ENCODE peak calls at places on chromosomes 3 and 15, in seven cellular contexts. C, Y, I, D, K, N and X are unnamed samples. For H3K27me3, the result is how much of the 10 kb centered on the place peaks cover.

GRCh38 chr15:79455361-79455760 is 23.2 kb downstream of the MINAR1 start:
- DNase-seq in C (no peak), I (no peak), N (peak), K (no peak), D (no peak), Y (no peak), X (no peak)

GRCh38 chr3:123105201-123106189 is 38.7 kb downstream of the PDIA5 start:
- DNase-seq in N (no peak), Y (no peak), C (no peak), K (no peak), I (no peak), D (no peak), X (no peak)

GRCh38 chr3:149736180-149737100 is 15.8 kb downstream of the COMMD2 start:
- DNase-seq in C (no peak), N (peak), Y (no peak), D (peak), K (no peak), I (no peak), X (peak)

GRCh38 chr15:54387808-54388207 is 409.6 kb downstream of the UNC13C start:
- DNase-seq in I (no peak), C (no peak), Y (no peak), N (no peak), K (no peak), D (no peak), X (no peak)

GRCh38 chr15:101250931-101251829 is 668 bp downstream of the CHSY1 start:
- DNase-seq in N (no peak), Y (no peak), C (no peak), K (no peak), D (no peak), I (peak), X (no peak)

GRCh38 chr15:41919954-41920538 is 26.2 kb upstream of the SPTBN5 start:
- DNase-seq in N (peak), D (peak), Y (no peak), I (no peak), C (no peak), K (peak), X (no peak)

GRCh38 chr15:71279757-71280141 is 164.5 kb downstream of the THSD4 start:
- DNase-seq in D (no peak), C (no peak), Y (no peak), I (no peak), K (no peak), N (no peak), X (no peak)

GRCh38 chr3:154314152-154314551 is 10.1 kb downstream of the DHX36 start:
- DNase-seq in I (no peak), C (no peak), D (no peak), K (no peak), N (no peak), Y (no peak), X (no peak)

GRCh38 chr3:45273681-45274515 is 47.8 kb upstream of the TMEM158 start:
- DNase-seq in N (no peak), Y (no peak), C (no peak), I (peak), D (peak), K (no peak), X (no peak)

GRCh38 chr3:171944109-171945016 is 95.0 kb upstream of the FNDC3B start:
- DNase-seq in C (no peak), I (no peak), Y (no peak), D (no peak), K (no peak), N (peak), X (no peak)

GRCh38 chr3:150757364-150757763 is 5.6 kb downstream of the SIAH2 start:
- DNase-seq in Y (no peak), D (no peak), I (no peak), K (no peak), C (no peak), N (no peak), X (no peak)

GRCh38 chr3:172067837-172068440 is 28.6 kb downstream of the FNDC3B start:
- DNase-seq in Y (no peak), C (no peak), K (no peak), I (no peak), D (no peak), N (no peak), X (no peak)

GRCh38 chr3:172449468-172450149 is 1.4 kb upstream of the GHSR start:
- DNase-seq in D (peak), N (peak), K (no peak), I (peak), Y (no peak), C (no peak), X (no peak)

GRCh38 chr15:101494251-101494796 is 4.8 kb upstream of the PCSK6 start:
- DNase-seq in C (no peak), N (no peak), D (no peak), I (no peak), Y (no peak), K (no peak), X (no peak)

GRCh38 chr3:58719684-58720083 is 53.1 kb upstream of the FAM3D start:
- DNase-seq in N (no peak), Y (no peak), C (no peak), I (no peak), D (peak), K (no peak), X (no peak)

GRCh38 chr3:154954750-154955149 is 125.4 kb upstream of the MME start:
- DNase-seq in Y (no peak), D (peak), K (peak), N (no peak), I (peak), C (no peak), X (peak)

GRCh38 chr3:13162550-13163320 is 89.5 kb upstream of the IQSEC1 start:
- DNase-seq in C (no peak), N (no peak), D (no peak), Y (no peak), K (no peak), I (no peak), X (no peak)

GRCh38 chr3:64133272-64133671 is 92.0 kb downstream of the PRICKLE2 start:
- DNase-seq in D (no peak), N (no peak), Y (no peak), C (no peak), I (no peak), K (no peak), X (no peak)

GRCh38 chr3:59189561-59190338 is 139.9 kb upstream of the CFAP20DC start:
- DNase-seq in Y (no peak), D (no peak), K (no peak), C (no peak), I (no peak), N (no peak), X (no peak)

GRCh38 chr3:30855390-30855789 is 39.1 kb downstream of the GADL1 start:
- DNase-seq in D (no peak), N (peak), C (no peak), K (no peak), I (no peak), Y (no peak), X (no peak)

GRCh38 chr3:67635257-67635656 is 19.2 kb downstream of the SUCLG2 start:
- DNase-seq in I (no peak), N (peak), D (peak), K (peak), C (no peak), Y (no peak), X (no peak)

GRCh38 chr15:76006136-76006778 is 6.0 kb downstream of the NRG4 start:
- DNase-seq in N (peak), I (no peak), K (no peak), D (no peak), C (no peak), Y (no peak), X (no peak)

GRCh38 chr3:177758131-177758530 is 560.8 kb upstream of the TBL1XR1 start:
- DNase-seq in K (no peak), I (no peak), Y (no peak), C (no peak), D (no peak), N (no peak), X (no peak)

GRCh38 chr3:52181543-52181942 is 16.4 kb upstream of the ALAS1 start:
- DNase-seq in I (no peak), K (no peak), N (peak), C (peak), Y (no peak), D (no peak), X (no peak)

GRCh38 chr15:92528736-92529135 is 126.8 kb downstream of the FAM174B start:
- DNase-seq in N (peak), I (no peak), D (no peak), K (no peak), C (no peak), Y (no peak), X (no peak)

GRCh38 chr3:105780114-105780513 is 88.7 kb downstream of the CBLB start:
- DNase-seq in K (no peak), Y (no peak), D (no peak), C (no peak), N (no peak), I (no peak), X (no peak)

GRCh38 chr3:73709712-73710111 is 85.0 kb upstream of the PDZRN3 start:
- DNase-seq in D (no peak), K (no peak), C (no peak), I (no peak), N (peak), Y (no peak), X (no peak)

GRCh38 chr15:56410712-56411111 is 45.5 kb downstream of the TEX9 start:
- DNase-seq in I (no peak), N (no peak), C (no peak), D (no peak), K (no peak), Y (no peak), X (no peak)

GRCh38 chr3:31294430-31295149 is 238.1 kb upstream of the STT3B start:
- DNase-seq in N (peak), I (no peak), Y (no peak), C (no peak), K (no peak), D (peak), X (no peak)

GRCh38 chr3:143036557-143036956 is 35.2 kb downstream of the U2SURP start:
- DNase-seq in N (no peak), D (no peak), C (no peak), K (no peak), Y (no peak), I (no peak), X (no peak)

GRCh38 chr3:108047987-108048386 is 42.8 kb downstream of the CD47 start:
- DNase-seq in N (no peak), C (no peak), K (no peak), I (no peak), D (no peak), Y (no peak), X (no peak)

DNA sequence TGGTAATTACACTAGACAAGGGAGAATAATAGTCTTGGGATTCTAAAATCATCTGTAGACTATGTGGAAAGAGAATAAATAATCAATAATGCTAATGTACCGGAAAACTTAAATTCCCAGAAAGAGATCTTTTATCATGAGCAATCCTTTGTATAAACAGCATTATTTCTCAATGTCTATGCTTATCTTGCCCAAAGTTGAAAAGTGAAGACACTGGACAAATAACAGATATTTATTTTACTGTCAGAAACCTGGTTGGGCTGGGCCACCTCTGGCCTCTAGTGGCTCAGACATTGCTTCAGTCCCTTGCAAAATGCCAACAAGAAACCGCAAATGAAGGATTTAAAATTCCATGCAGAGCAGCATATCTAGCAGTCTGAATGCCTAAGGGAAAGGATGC is 409.9 kb downstream of the FHIT start:
- DNase-seq in I (no peak), D (peak), Y (no peak), K (no peak), C (no peak), N (peak), X (no peak)
- H3K27me3 ChIP-seq in I (under half), D (under half), Y (under half), K (under half), C (under half), N (under half), X (under half)

GRCh38 chr3:6204891-6205290 is 656.0 kb upstream of the GRM7 start:
- DNase-seq in K (no peak), D (no peak), I (no peak), Y (no peak), N (no peak), C (no peak), X (no peak)
- TF ChIP-seq CTCF in K (no peak), D (no peak), I (peak), Y (no peak), N (no peak), C (no peak), X (peak)

DNA sequence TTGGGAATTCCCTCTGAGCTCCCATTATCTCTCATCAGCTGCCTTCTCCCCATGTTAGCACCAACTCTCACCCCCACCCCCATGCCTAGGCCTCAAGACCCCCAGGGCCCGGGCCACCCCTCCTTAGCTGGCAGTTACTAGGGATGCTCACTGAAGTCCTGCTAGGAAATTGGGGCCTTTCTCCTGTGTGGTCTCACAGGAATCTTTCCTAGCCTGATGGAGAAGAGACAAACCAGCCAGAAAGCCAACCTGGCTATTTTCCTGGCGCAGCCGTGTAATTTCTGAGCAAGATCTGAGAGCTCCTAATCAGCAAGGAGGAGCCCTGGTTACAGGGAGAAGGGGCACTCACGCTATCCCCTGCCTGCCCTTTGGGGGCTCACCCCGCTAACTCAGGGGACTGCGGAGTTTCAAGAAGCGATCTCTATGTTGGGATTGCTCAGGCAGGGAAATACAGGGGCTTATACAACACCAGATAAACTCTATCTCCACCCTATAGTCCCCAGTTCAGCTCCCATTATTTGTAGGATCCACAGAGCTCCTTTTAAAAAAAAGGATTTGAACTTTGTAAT is 25.1 kb downstream of the NR2F2 start:
- DNase-seq in I (no peak), K (no peak), C (no peak), Y (no peak), D (no peak), N (no peak), X (no peak)
- H3K27me3 ChIP-seq in I (under half), K (under half), C (under half), Y (under half), D (under half), N (under half), X (under half)

GRCh38 chr3:115657168-115657567 is 33.9 kb downstream of the GAP43 start:
- DNase-seq in D (no peak), K (no peak), C (no peak), N (no peak), I (no peak), Y (no peak), X (no peak)
- TF ChIP-seq CTCF in D (no peak), K (no peak), C (no peak), N (no peak), I (no peak), Y (no peak), X (no peak)